ENCODE peak calls at places on chromosomes 6 and 20, in nine cellular contexts. T is right atrium auricular region, S is HCT116, Y is GM06990, Z is lower leg skin, J is MG63, A is fibroblast of mammary gland, U is stomach, H is heart right ventricle. F is an unnamed sample.

GRCh38 chr6:35327349-35328027 is 14.9 kb upstream of the PPARD start:
- DNase-seq in Y (peak; percentile 28), J (peak; percentile 51), T (no peak), U (peak; percentile 77), Z (no peak), H (peak; percentile 50), A (peak; percentile 50), S (peak; percentile 32), F (peak; percentile 51)

GRCh38 chr6:128570439-128571063 is 50.2 kb upstream of the PTPRK start:
- DNase-seq in A (peak; percentile 23), T (no peak), Y (no peak), U (no peak), J (no peak), H (no peak), Z (no peak), S (no peak), F (no peak)

GRCh38 chr6:137277971-137278602 is 58.9 kb upstream of the IFNGR1 start:
- DNase-seq in J (peak; percentile 53), A (peak; percentile 81), T (no peak), S (peak; percentile 32), Z (no peak), U (no peak), H (no peak), Y (no peak), F (no peak)

GRCh38 chr6:63805808-63806572 is 170.4 kb downstream of the PHF3 start:
- DNase-seq in H (no peak), J (peak; percentile 31), T (no peak), U (no peak), Y (no peak), A (peak; percentile 96), Z (no peak), S (no peak), F (no peak)

GRCh38 chr20:46640536-46641311 is 10.5 kb downstream of the SLC13A3 start:
- DNase-seq in A (no peak), S (no peak), J (no peak), T (no peak), Y (no peak), U (peak; percentile 66), Z (no peak), H (no peak), F (no peak)

GRCh38 chr6:128929869-128930268 is 46.9 kb downstream of the LAMA2 start:
- DNase-seq in Z (no peak), S (no peak), J (no peak), U (no peak), Y (peak; percentile 1), A (no peak), T (no peak), H (peak; percentile 14), F (no peak)

GRCh38 chr20:1122388-1123315 is 4.2 kb downstream of the PSMF1 start:
- DNase-seq in Y (no peak), S (no peak), T (no peak), U (peak; percentile 64), A (peak; percentile 53), Z (peak; percentile 88), J (peak; percentile 9), H (peak; percentile 33), F (peak; percentile 60)

GRCh38 chr6:111795558-111795957 is 77.7 kb downstream of the FYN start:
- DNase-seq in S (no peak), T (no peak), Y (no peak), J (no peak), Z (no peak), U (no peak), A (no peak), H (no peak), F (no peak)

GRCh38 chr6:9487128-9487527 is 927.7 kb downstream of the TFAP2A start:
- DNase-seq in A (no peak), S (no peak), T (no peak), H (no peak), Y (no peak), J (peak; percentile 64), Z (no peak), U (no peak), F (no peak)

GRCh38 chr6:151618717-151619116 is 124.9 kb downstream of the CCDC170 start:
- DNase-seq in Z (no peak), S (no peak), Y (no peak), U (no peak), J (no peak), A (no peak), T (no peak), H (no peak), F (no peak)

GRCh38 chr6:133083248-133083967 is 157.7 kb upstream of the EYA4 start:
- DNase-seq in J (no peak), H (no peak), U (no peak), Z (no peak), A (no peak), T (no peak), Y (no peak), S (no peak), F (no peak)

GRCh38 chr6:43737272-43738081 is 32.5 kb upstream of the VEGFA start:
- DNase-seq in Y (no peak), J (no peak), A (peak; percentile 52), T (no peak), S (no peak), H (peak; percentile 67), U (no peak), Z (peak; percentile 81), F (no peak)

GRCh38 chr20:37390503-37390890 is 44.6 kb downstream of the SRC start:
- DNase-seq in U (no peak), H (no peak), Y (no peak), T (no peak), J (no peak), A (no peak), Z (no peak), S (no peak), F (no peak)

GRCh38 chr20:53865905-53866786 is 204.2 kb downstream of the BCAS1 start:
- DNase-seq in A (peak; percentile 69), U (peak; percentile 60), Z (no peak), S (no peak), Y (no peak), T (no peak), H (no peak), J (peak; percentile 77), F (no peak)

GRCh38 chr20:931401-931800 is 15.3 kb upstream of the ANGPT4 start:
- DNase-seq in Y (no peak), A (peak; percentile 28), H (no peak), U (no peak), J (no peak), T (no peak), Z (no peak), S (peak; percentile 31), F (no peak)

GRCh38 chr6:82785206-82785605 is 280.4 kb downstream of the UBE3D start:
- DNase-seq in T (no peak), J (no peak), H (no peak), A (no peak), U (no peak), Y (no peak), S (no peak), Z (no peak), F (no peak)

GRCh38 chr6:133764011-133764812 is 124.7 kb upstream of the TCF21 start:
- DNase-seq in U (no peak), T (no peak), Z (no peak), S (no peak), J (peak; percentile 31), A (peak; percentile 89), H (no peak), Y (no peak), F (no peak)

GRCh38 chr6:20708367-20709124 is 174.3 kb downstream of the CDKAL1 start:
- DNase-seq in Z (no peak), S (no peak), H (no peak), U (no peak), A (no peak), Y (peak; percentile 46), J (no peak), T (no peak), F (no peak)

GRCh38 chr6:170451762-170452651 is 101.1 kb downstream of the PSMB1 start:
- DNase-seq in A (no peak), T (no peak), Y (no peak), S (no peak), H (no peak), U (no peak), J (no peak), Z (peak; percentile 84), F (no peak)

GRCh38 chr6:126927841-126928240 is 190.6 kb upstream of the RSPO3 start:
- DNase-seq in H (no peak), Z (no peak), J (no peak), A (no peak), Y (no peak), T (no peak), U (no peak), S (no peak), F (no peak)
- H3K4me3 ChIP-seq in H (no peak overlapping the region), Z (no peak overlapping the region), J (no peak overlapping the region), A (no peak overlapping the region), Y (no peak overlapping the region), T (no peak overlapping the region), U (no peak overlapping the region), S (no peak overlapping the region), F (no peak overlapping the region)

GRCh38 chr6:73580247-73581149 is 59.7 kb upstream of the EEF1A1 start:
- DNase-seq in Y (peak; percentile 83), A (peak; percentile 97), U (peak; percentile 81), J (peak; percentile 95), Z (peak; percentile 96), T (peak; percentile 92), H (peak; percentile 71), S (peak; percentile 96), F (peak; percentile 79)
- H3K4me3 ChIP-seq in Y (peak overlapping the region; percentile 49), A (peak overlapping the region; percentile 48), U (peak overlapping the region; percentile 8), J (peak overlapping the region; percentile 41), Z (no peak overlapping the region), T (no peak overlapping the region), H (peak overlapping the region; percentile 6), S (peak overlapping the region; percentile 52), F (no peak overlapping the region)

DNA sequence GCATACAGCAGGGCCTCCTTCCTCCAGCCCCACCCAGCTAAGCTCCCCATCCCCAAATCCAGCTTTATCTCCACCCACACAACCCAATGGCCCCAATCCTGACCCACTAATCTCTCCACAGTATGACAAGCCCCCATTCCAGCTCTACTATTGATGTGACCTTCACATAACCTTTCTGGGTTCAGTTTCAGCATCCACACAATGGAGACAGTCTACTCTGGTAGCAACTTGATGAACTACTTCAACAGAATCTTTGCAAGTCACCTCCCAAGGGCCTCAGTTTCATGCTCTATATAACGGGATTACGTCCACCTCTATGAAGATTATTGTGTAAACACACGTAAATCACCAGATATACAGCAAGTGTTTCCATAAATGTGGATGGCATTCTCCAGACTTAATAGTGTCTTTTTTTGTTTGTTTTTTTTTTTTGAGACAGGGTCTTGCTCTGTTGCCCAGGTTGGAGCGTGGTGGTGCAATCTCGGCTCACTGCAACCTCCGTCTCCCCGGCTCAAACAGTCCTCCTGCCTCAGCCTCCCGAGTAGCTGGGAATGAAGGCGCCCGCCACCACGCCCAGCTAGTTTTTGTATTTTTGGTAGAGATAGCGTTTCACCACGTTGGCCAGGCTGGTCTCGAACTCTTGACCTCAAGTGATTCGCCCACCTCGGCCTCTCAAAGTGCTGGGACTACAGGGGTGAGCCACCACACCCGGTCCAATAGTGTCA is 1.4 kb downstream of the AHCY start:
- DNase-seq in A (no peak), S (no peak), Y (no peak), Z (no peak), T (no peak), U (no peak), J (no peak), H (no peak), F (no peak)
- H3K4me3 ChIP-seq in A (peak overlapping the region; percentile 83), S (peak overlapping the region; percentile 80), Y (peak overlapping the region; percentile 90), Z (no peak overlapping the region), T (no peak overlapping the region), U (peak overlapping the region; percentile 78), J (peak overlapping the region; percentile 92), H (no peak overlapping the region), F (peak overlapping the region; percentile 73)

DNA sequence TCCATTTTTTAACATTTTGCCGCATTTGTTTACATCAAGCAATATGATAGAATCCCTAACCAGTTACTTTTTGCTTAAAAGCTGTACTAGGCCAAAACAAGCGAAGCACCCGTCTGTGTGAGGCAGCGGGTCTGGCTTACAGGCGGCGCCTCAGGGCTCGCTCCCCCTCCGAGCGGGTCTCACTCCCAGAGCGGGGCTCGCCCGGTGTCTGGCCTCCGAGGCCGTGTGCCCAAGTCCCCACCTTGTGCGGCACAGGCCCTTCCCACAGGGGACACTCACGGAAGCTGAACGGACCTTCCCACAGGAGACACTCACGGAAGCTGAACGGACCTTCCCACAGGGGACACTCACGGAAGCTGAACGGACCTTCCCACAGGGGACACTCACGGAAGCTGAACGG is 23.4 kb downstream of the ZBTB46 start:
- DNase-seq in T (no peak), H (no peak), A (no peak), S (no peak), Y (no peak), Z (no peak), J (no peak), U (no peak), F (no peak)
- H3K4me3 ChIP-seq in T (no peak overlapping the region), H (no peak overlapping the region), A (no peak overlapping the region), S (no peak overlapping the region), Y (no peak overlapping the region), Z (no peak overlapping the region), J (no peak overlapping the region), U (no peak overlapping the region), F (no peak overlapping the region)

F was measured in lung.